ENCODE peak calls at places on chromosome 1, in five cellular contexts. Z is NK-92 treated with Interleukin-12 subunit alpha and Interleukin-12 subunit beta, amount 100 ng/mL, for 24 hours; O is NCI-H2081; V is T1000; B is NCI-H1092. T is an unnamed sample.

GRCh38 chr1:118556936-118557335 is 371.9 kb upstream of the SPAG17 start:
- DNase-seq in Z (no peak), O (no peak), V (no peak), B (no peak), T (no peak)

GRCh38 chr1:156707486-156708244 is 2.3 kb upstream of the CRABP2 start:
- DNase-seq in Z (no peak), O (no peak), V (no peak), B (no peak), T (no peak)

GRCh38 chr1:236545621-236546169 is 21.9 kb downstream of the LGALS8 start:
- DNase-seq in Z (no peak), O (no peak), V (no peak), B (no peak), T (no peak)

GRCh38 chr1:58340156-58340555 is 206.4 kb downstream of the OMA1 start:
- DNase-seq in Z (no peak), O (no peak), V (no peak), B (no peak), T (no peak)

GRCh38 chr1:45971922-45972321 is 160.5 kb downstream of the PIK3R3 start:
- DNase-seq in Z (no peak), O (no peak), V (no peak), B (no peak), T (no peak)

GRCh38 chr1:163372576-163372975 is 50.8 kb downstream of the NUF2 start:
- DNase-seq in Z (no peak), O (no peak), V (no peak), B (no peak), T (no peak)

GRCh38 chr1:119646521-119647227 is 1.4 kb downstream of the ZNF697 start:
- DNase-seq in Z (no peak), O (no peak), V (peak), B (no peak), T (no peak)

GRCh38 chr1:39955547-39956539 is 898 bp downstream of the MFSD2A start:
- DNase-seq in Z (peak), O (peak), V (peak), B (peak), T (peak)

GRCh38 chr1:64757213-64757612 is 12.3 kb downstream of the RAVER2 start:
- DNase-seq in Z (no peak), O (no peak), V (no peak), B (no peak), T (no peak)

GRCh38 chr1:101356604-101357443 is 120.0 kb downstream of the S1PR1 start:
- DNase-seq in Z (no peak), O (no peak), V (no peak), B (no peak), T (no peak)

GRCh38 chr1:40315795-40316594 is 1.1 kb downstream of the COL9A2 start:
- DNase-seq in Z (no peak), O (peak), V (no peak), B (peak), T (peak)

GRCh38 chr1:45522324-45523104 is 830 bp upstream of the PRDX1 start:
- DNase-seq in Z (no peak), O (peak), V (no peak), B (no peak), T (no peak)

GRCh38 chr1:202058001-202058908 is 47.9 kb downstream of the ELF3 start:
- DNase-seq in Z (no peak), O (no peak), V (no peak), B (no peak), T (no peak)

GRCh38 chr1:162689745-162690671 is 57.7 kb downstream of the DDR2 start:
- DNase-seq in Z (no peak), O (no peak), V (no peak), B (no peak), T (no peak)

GRCh38 chr1:33985166-33985565 is 121.3 kb downstream of the HMGB4 start:
- DNase-seq in Z (no peak), O (peak), V (peak), B (no peak), T (no peak)